ENCODE peak calls at places on chromosome 17, in five cellular contexts. G is sigmoid colon, Q is neural progenitor cell, D is lower lobe of right lung, Y is mesenchymal stem cell. X is an unnamed sample. For H3K36me3 and H3K27me3, the result is how much of the 10 kb centered on the place peaks cover.

GRCh38 chr17:61009619-61010018 is 332.0 kb downstream of the BCAS3 start:
- DNase-seq in G (no peak), Q (no peak), D (no peak), Y (peak), X (no peak)

GRCh38 chr17:81489012-81489968 is 23.3 kb downstream of the ACTG1 start:
- DNase-seq in G (no peak), Q (peak), D (no peak), Y (no peak), X (peak)

GRCh38 chr17:68822752-68823289 is 132.4 kb downstream of the ABCA8 start:
- DNase-seq in G (no peak), Q (no peak), D (no peak), Y (no peak), X (no peak)

GRCh38 chr17:13888043-13888442 is 181.3 kb upstream of the COX10 start:
- DNase-seq in G (no peak), Q (no peak), D (no peak), Y (peak), X (no peak)

GRCh38 chr17:27293359-27293897 is 486 bp upstream of the WSB1 start:
- DNase-seq in G (peak), Q (peak), D (no peak), Y (no peak), X (peak)

GRCh38 chr17:41518031-41518430 is 659 bp downstream of the KRT15 start:
- DNase-seq in G (no peak), Q (no peak), D (no peak), Y (no peak), X (no peak)

GRCh38 chr17:74011963-74012362 is 191.5 kb upstream of the RPL38 start:
- DNase-seq in G (no peak), Q (no peak), D (no peak), Y (peak), X (no peak)

GRCh38 chr17:79633154-79633553 is 22.3 kb upstream of the RBFOX3 start:
- DNase-seq in G (peak), Q (no peak), D (peak), Y (no peak), X (peak)

GRCh38 chr17:44197980-44198720 is 1.5 kb downstream of the ATXN7L3 start:
- DNase-seq in G (no peak), Q (peak), D (no peak), Y (peak), X (peak)

GRCh38 chr17:81550830-81551457 is 1.2 kb downstream of the FAAP100 start:
- DNase-seq in G (no peak), Q (no peak), D (no peak), Y (no peak), X (peak)

GRCh38 chr17:17398188-17398927 is 78.4 kb upstream of the MED9 start:
- DNase-seq in G (no peak), Q (no peak), D (no peak), Y (no peak), X (no peak)

GRCh38 chr17:14926526-14927122 is 338.5 kb downstream of the PMP22 start:
- DNase-seq in G (no peak), Q (peak), D (no peak), Y (peak), X (peak)

GRCh38 chr17:30520436-30520835 is 43.2 kb downstream of the GOSR1 start:
- DNase-seq in G (no peak), Q (no peak), D (no peak), Y (peak), X (no peak)

GRCh38 chr17:81354944-81355327 is 40.3 kb upstream of the BAHCC1 start:
- DNase-seq in G (no peak), Q (no peak), D (no peak), Y (no peak), X (no peak)

GRCh38 chr17:82173351-82174041 is 39.1 kb downstream of the CCDC57 start:
- DNase-seq in G (no peak), Q (peak), D (no peak), Y (no peak), X (peak)

GRCh38 chr17:55699178-55699865 is 23.3 kb downstream of the TMEM100 start:
- DNase-seq in G (no peak), Q (peak), D (no peak), Y (no peak), X (no peak)

GRCh38 chr17:10713336-10713735 is 15.9 kb downstream of the ADPRM start:
- DNase-seq in G (no peak), Q (no peak), D (no peak), Y (peak), X (no peak)

GRCh38 chr17:27572665-27573064 is 58.3 kb upstream of the LGALS9 start:
- DNase-seq in G (no peak), Q (no peak), D (no peak), Y (peak), X (no peak)

GRCh38 chr17:51819341-51819740 is 339.2 kb downstream of the CA10 start:
- DNase-seq in G (no peak), Q (no peak), D (no peak), Y (no peak), X (no peak)

GRCh38 chr17:82603981-82604448 is 44.2 kb downstream of the WDR45B start:
- DNase-seq in G (peak), Q (no peak), D (peak), Y (peak), X (no peak)

GRCh38 chr17:56947741-56948140 is 13.1 kb downstream of the COIL start:
- DNase-seq in G (no peak), Q (no peak), D (no peak), Y (no peak), X (no peak)
- H3K36me3 ChIP-seq in G (under half), Q (under half), D (half or more), Y (half or more), X (under half)

GRCh38 chr17:64110436-64111152 is 19.4 kb downstream of the ERN1 start:
- DNase-seq in G (no peak), Q (no peak), D (no peak), Y (no peak), X (no peak)

GRCh38 chr17:64109400-64109799 is 20.5 kb downstream of the ERN1 start:
- DNase-seq in G (no peak), Q (peak), D (no peak), Y (no peak), X (no peak)

GRCh38 chr17:64107517-64108235 is 22.3 kb downstream of the ERN1 start:
- DNase-seq in G (no peak), Q (no peak), D (no peak), Y (no peak), X (no peak)

GRCh38 chr17:64103751-64104364 is 26.1 kb downstream of the ERN1 start:
- DNase-seq in G (no peak), Q (no peak), D (no peak), Y (peak), X (no peak)

DNA sequence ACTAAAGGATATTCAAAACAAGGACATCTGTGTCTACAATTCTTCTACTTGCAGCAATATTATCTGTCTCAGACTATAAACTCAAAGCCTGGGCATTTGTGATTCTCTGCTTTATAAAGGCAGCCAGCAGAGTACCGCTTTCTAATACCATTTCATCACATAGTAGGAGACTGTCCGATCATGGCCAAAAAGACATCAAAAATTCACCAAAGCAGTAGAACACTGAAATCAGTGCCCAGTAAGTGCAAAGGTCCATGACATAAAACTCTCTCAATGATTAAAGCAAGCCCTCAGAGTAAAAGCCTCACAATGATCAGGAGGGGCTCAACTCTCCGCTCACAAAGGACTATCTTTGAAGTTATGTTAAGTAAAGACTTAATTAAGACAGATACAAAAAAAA is 23.0 kb downstream of the ERN1 start:
- DNase-seq in G (no peak), Q (no peak), D (no peak), Y (no peak), X (no peak)
- H3K4me3 ChIP-seq in G (no peak), Q (no peak), D (no peak), Y (no peak), X (no peak)

GRCh38 chr17:2779545-2779944 is 16.7 kb upstream of the RAP1GAP2 start:
- DNase-seq in G (no peak), Q (no peak), D (no peak), Y (no peak), X (no peak)

GRCh38 chr17:2778489-2778888 is 17.7 kb upstream of the RAP1GAP2 start:
- DNase-seq in G (no peak), Q (no peak), D (no peak), Y (no peak), X (no peak)

GRCh38 chr17:2780256-2780655 is 16.0 kb upstream of the RAP1GAP2 start:
- DNase-seq in G (no peak), Q (no peak), D (no peak), Y (no peak), X (no peak)

GRCh38 chr17:2777242-2777867 is 18.9 kb upstream of the RAP1GAP2 start:
- DNase-seq in G (no peak), Q (peak), D (no peak), Y (no peak), X (peak)

DNA sequence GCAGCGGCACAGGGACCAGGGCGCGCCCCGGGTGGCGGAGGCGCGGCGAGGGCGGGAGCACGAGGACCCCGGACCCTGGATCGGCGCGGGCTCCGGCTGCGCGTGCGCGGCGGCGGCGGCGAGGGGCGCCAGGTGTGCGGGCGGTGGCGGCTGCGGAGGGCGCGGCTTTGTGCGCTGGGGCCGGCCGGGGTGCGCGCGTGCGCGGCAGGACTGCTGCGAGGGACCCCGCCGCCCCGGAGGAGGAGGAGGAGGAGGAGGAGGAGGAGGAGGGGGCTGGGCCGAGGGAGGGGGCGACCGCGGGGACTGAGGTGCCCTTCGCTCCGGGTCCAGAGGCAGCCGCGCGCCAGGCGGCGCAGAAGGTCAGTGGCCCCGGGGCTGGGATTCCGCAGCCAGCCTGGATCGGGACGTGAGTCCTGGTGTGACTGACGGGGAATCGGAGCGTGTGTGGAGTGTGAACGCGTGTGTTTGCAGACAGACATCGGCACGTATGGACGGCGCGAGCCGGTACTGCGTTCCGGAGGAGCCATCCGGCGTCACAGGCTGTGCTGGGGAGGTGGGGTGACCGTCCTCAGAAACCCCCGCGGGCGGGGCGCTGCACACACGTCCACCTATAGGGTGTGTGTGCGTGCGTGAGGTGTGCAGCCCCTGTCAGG is 19.5 kb upstream of the RAP1GAP2 start:
- DNase-seq in G (no peak), Q (peak), D (no peak), Y (no peak), X (peak)
- H3K27me3 ChIP-seq in G (under half), Q (under half), D (half or more), Y (half or more), X (under half)

GRCh38 chr17:2701996-2702741 is 9.4 kb downstream of the CLUH start:
- DNase-seq in G (peak), Q (no peak), D (peak), Y (no peak), X (peak)
- H3K36me3 ChIP-seq in G (half or more), Q (under half), D (half or more), Y (half or more), X (under half)

GRCh38 chr17:57008958-57009357 is 31.0 kb downstream of the SCPEP1 start:
- DNase-seq in G (no peak), Q (no peak), D (no peak), Y (no peak), X (no peak)

GRCh38 chr17:57006040-57006439 is 28.1 kb downstream of the SCPEP1 start:
- DNase-seq in G (no peak), Q (no peak), D (no peak), Y (no peak), X (peak)

GRCh38 chr17:57011482-57012015 is 33.6 kb downstream of the SCPEP1 start:
- DNase-seq in G (no peak), Q (no peak), D (no peak), Y (no peak), X (peak)

GRCh38 chr17:57010495-57010894 is 32.6 kb downstream of the SCPEP1 start:
- DNase-seq in G (no peak), Q (no peak), D (no peak), Y (no peak), X (no peak)

GRCh38 chr17:57009737-57010445 is 32.0 kb downstream of the SCPEP1 start:
- DNase-seq in G (no peak), Q (peak), D (peak), Y (peak), X (peak)
- H3K4me3 ChIP-seq in G (no peak), Q (no peak), D (no peak), Y (no peak), X (no peak)

GRCh38 chr17:66468241-66469087 is 166.1 kb downstream of the PRKCA start:
- DNase-seq in G (no peak), Q (no peak), D (no peak), Y (peak), X (no peak)
- H3K27me3 ChIP-seq in G (under half), Q (under half), D (under half), Y (under half), X (under half)

GRCh38 chr17:50381260-50381815 is 8.3 kb downstream of the EME1 start:
- DNase-seq in G (no peak), Q (no peak), D (no peak), Y (no peak), X (no peak)
- H3K36me3 ChIP-seq in G (under half), Q (under half), D (half or more), Y (half or more), X (under half)

GRCh38 chr17:78315355-78316114 is 44.3 kb downstream of the SOCS3 start:
- DNase-seq in G (peak), Q (no peak), D (peak), Y (peak), X (peak)

GRCh38 chr17:78318407-78318806 is 41.5 kb downstream of the SOCS3 start:
- DNase-seq in G (no peak), Q (no peak), D (no peak), Y (no peak), X (peak)

GRCh38 chr17:78316115-78316866 is 43.6 kb downstream of the SOCS3 start:
- DNase-seq in G (no peak), Q (no peak), D (no peak), Y (no peak), X (peak)

GRCh38 chr17:78317817-78318400 is 42.0 kb downstream of the SOCS3 start:
- DNase-seq in G (peak), Q (no peak), D (no peak), Y (no peak), X (peak)

DNA sequence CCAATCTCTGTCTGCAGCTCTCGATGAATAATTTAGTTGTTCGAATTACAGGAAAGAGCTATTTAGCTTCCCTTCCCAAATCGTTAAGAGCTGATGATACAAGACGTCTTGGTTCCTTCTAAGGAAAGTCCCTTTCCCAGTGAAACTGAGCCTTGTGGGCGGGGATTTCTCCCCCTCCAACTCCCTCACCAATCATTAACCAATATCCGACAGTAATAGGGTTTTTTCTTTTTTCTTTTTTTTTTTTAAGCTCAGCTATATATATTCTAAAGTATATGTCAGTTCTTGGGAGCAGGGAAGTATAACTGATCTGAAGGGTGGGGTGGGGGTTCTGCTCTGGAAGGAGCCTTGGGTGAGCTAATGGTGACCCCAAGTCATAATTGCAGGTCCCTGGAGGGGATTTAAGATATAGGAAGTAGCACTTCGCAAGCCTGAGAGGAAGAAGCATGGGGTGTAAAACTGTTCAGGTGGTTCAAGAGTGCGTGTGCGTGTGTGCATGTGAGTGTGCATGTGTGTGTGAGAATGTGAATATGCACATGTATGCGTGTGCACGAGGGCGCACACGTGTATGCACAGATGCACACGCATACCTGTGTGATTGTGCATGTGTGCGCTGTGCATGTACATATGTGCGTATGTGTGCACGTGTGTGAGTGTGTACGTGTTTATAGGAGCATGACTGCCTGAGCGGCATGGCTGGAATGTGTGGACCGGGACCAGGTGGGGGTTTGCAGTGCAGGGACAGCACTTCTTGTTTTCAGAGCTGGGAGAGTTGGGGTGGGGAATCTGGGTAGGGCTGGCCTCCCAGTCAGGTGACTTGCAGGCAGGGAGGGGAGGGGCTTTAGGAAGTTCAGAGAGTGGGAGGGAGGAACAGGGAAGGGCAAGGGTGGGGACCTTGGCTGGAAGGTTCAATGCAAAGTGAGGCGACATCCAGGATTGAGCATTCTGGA is 42.7 kb downstream of the SOCS3 start:
- DNase-seq in G (no peak), Q (peak), D (peak), Y (peak), X (peak)
- H3K4me3 ChIP-seq in G (no peak), Q (no peak), D (no peak), Y (peak), X (peak)

X was measured in H7.